ENCODE peak calls at places on chromosomes 3 and 15, in eight cellular contexts. G, Z, M, X, I, Q, P and C are unnamed samples.

GRCh38 chr3:12959838-12960378 is 113.3 kb downstream of the IQSEC1 start:
- DNase-seq in Z (no peak), G (peak), X (peak), I (peak), Q (no peak), M (no peak), P (no peak), C (peak)

GRCh38 chr15:84681822-84682221 is 23.8 kb upstream of the NMB start:
- DNase-seq in Z (peak), M (no peak), G (peak), Q (no peak), P (no peak), I (no peak), X (no peak), C (no peak)

GRCh38 chr3:164962610-164963009 is 115.7 kb downstream of the SI start:
- DNase-seq in Q (no peak), Z (no peak), M (no peak), I (no peak), G (no peak), X (no peak), P (no peak), C (no peak)

GRCh38 chr3:17194116-17194515 is 309.4 kb downstream of the PLCL2 start:
- DNase-seq in I (no peak), Z (no peak), P (no peak), Q (no peak), M (no peak), X (no peak), G (no peak), C (no peak)

GRCh38 chr3:15926866-15927265 is 129.1 kb upstream of the ANKRD28 start:
- DNase-seq in Q (no peak), P (no peak), G (no peak), Z (no peak), I (no peak), X (no peak), M (no peak), C (no peak)

GRCh38 chr15:70563561-70564095 is 199.7 kb downstream of the UACA start:
- DNase-seq in G (no peak), Q (no peak), M (no peak), P (no peak), I (no peak), Z (no peak), X (no peak), C (no peak)

GRCh38 chr3:172561894-172562664 is 38.8 kb upstream of the TNFSF10 start:
- DNase-seq in Z (no peak), Q (no peak), X (no peak), M (no peak), G (no peak), P (no peak), I (no peak), C (no peak)

GRCh38 chr3:14822875-14823807 is 4.4 kb downstream of the FGD5 start:
- DNase-seq in G (peak), Z (no peak), P (no peak), X (no peak), I (no peak), Q (no peak), M (no peak), C (no peak)

GRCh38 chr3:126005951-126006350 is 37.0 kb downstream of the ROPN1B start:
- DNase-seq in Z (no peak), G (no peak), X (no peak), M (peak), P (no peak), Q (no peak), I (no peak), C (no peak)

GRCh38 chr15:52438047-52438446 is 90.6 kb downstream of the MYO5A start:
- DNase-seq in Q (no peak), M (no peak), P (no peak), X (no peak), G (peak), I (no peak), Z (no peak), C (no peak)

GRCh38 chr3:124837730-124838186 is 49.4 kb downstream of the ITGB5 start:
- DNase-seq in X (no peak), G (peak), P (no peak), I (peak), Q (no peak), M (peak), Z (no peak), C (peak)

GRCh38 chr15:98720036-98720435 is 71.7 kb downstream of the IGF1R start:
- DNase-seq in P (no peak), Z (no peak), X (no peak), I (no peak), G (no peak), Q (no peak), M (no peak), C (no peak)

GRCh38 chr3:37174532-37175126 is at the start of gene LRRFIP2:
- DNase-seq in I (no peak), Q (no peak), G (peak), Z (no peak), M (no peak), X (no peak), P (no peak), C (no peak)

GRCh38 chr3:156643729-156644389 is 30.5 kb upstream of the TIPARP start:
- DNase-seq in P (peak), I (no peak), Q (no peak), Z (peak), G (no peak), X (peak), M (no peak), C (no peak)

GRCh38 chr3:16513141-16514020 is at the start of gene RFTN1:
- DNase-seq in X (peak), I (peak), G (peak), Q (no peak), M (no peak), P (peak), Z (peak), C (peak)

GRCh38 chr15:54462511-54462913 is 484.3 kb downstream of the UNC13C start:
- DNase-seq in I (no peak), Q (no peak), G (no peak), M (no peak), Z (no peak), P (no peak), X (no peak), C (peak)

GRCh38 chr15:85419200-85419599 is 38.8 kb downstream of the AKAP13 start:
- DNase-seq in I (no peak), Z (no peak), M (no peak), G (peak), X (no peak), P (no peak), Q (no peak), C (no peak)

GRCh38 chr15:84826369-84826823 is 9.2 kb downstream of the ALPK3 start:
- DNase-seq in I (peak), P (no peak), Q (no peak), M (no peak), Z (no peak), G (peak), X (no peak), C (no peak)

GRCh38 chr3:31848921-31849320 is 132.1 kb downstream of the OSBPL10 start:
- DNase-seq in G (peak), M (no peak), X (no peak), Q (no peak), P (no peak), Z (no peak), I (no peak), C (no peak)

GRCh38 chr3:140007946-140008692 is 73.1 kb downstream of the CLSTN2 start:
- DNase-seq in I (no peak), G (no peak), M (no peak), Z (no peak), P (no peak), X (no peak), Q (no peak), C (no peak)

GRCh38 chr15:67838789-67839332 is 984 bp downstream of the RNU6-1 start:
- DNase-seq in Z (no peak), Q (no peak), X (no peak), I (no peak), M (no peak), G (no peak), P (no peak), C (peak)

GRCh38 chr3:4906107-4906621 is 73.1 kb upstream of the BHLHE40 start:
- DNase-seq in G (no peak), Q (peak), M (no peak), I (no peak), P (no peak), Z (no peak), X (no peak), C (no peak)

GRCh38 chr3:64063982-64064438 is 40.7 kb upstream of the PSMD6 start:
- DNase-seq in X (no peak), Q (no peak), I (no peak), Z (no peak), P (no peak), G (no peak), M (no peak), C (no peak)

GRCh38 chr3:29427266-29428103 is 146.6 kb downstream of the RBMS3 start:
- DNase-seq in X (no peak), Z (no peak), M (peak), G (no peak), Q (no peak), I (peak), P (no peak), C (no peak)